ENCODE peak calls at places on chromosomes 3 and 15, in four cellular contexts. One of them, this sample, is unnamed.

GRCh38 chr3:116552261-116552660 is 107.0 kb upstream of the LSAMP start:
- DNase-seq in HCT116: no peak
- DNase-seq in HepG2: no peak
- DNase-seq in K562: no peak
- DNase-seq in this sample: no peak

GRCh38 chr3:126858887-126859286 is 124.0 kb upstream of the PLXNA1 start:
- DNase-seq in HCT116: no peak
- DNase-seq in HepG2: no peak
- DNase-seq in K562: no peak
- DNase-seq in this sample: peak

GRCh38 chr3:14007006-14007405 is 117.7 kb downstream of the CHCHD4 start:
- DNase-seq in HCT116: no peak
- DNase-seq in HepG2: no peak
- DNase-seq in K562: no peak
- DNase-seq in this sample: no peak

GRCh38 chr15:65655026-65655425 is 33.3 kb downstream of the SLC24A1 start:
- DNase-seq in HCT116: no peak
- DNase-seq in HepG2: peak
- DNase-seq in K562: no peak
- DNase-seq in this sample: no peak

GRCh38 chr3:68363801-68364200 is 568.5 kb downstream of the TAFA4 start:
- DNase-seq in HCT116: no peak
- DNase-seq in HepG2: no peak
- DNase-seq in K562: no peak
- DNase-seq in this sample: no peak

GRCh38 chr3:189995129-189995528 is 125.6 kb downstream of the P3H2 start:
- DNase-seq in HCT116: no peak
- DNase-seq in HepG2: no peak
- DNase-seq in K562: no peak
- DNase-seq in this sample: no peak

GRCh38 chr3:170496026-170496867 is 77.6 kb downstream of the CLDN11 start:
- DNase-seq in HCT116: no peak
- DNase-seq in HepG2: no peak
- DNase-seq in K562: no peak
- DNase-seq in this sample: no peak

GRCh38 chr15:59998256-59999063 is 5.7 kb upstream of the FOXB1 start:
- DNase-seq in HCT116: no peak
- DNase-seq in HepG2: no peak
- DNase-seq in K562: no peak
- DNase-seq in this sample: no peak

GRCh38 chr3:140276698-140277097 is 341.7 kb downstream of the CLSTN2 start:
- DNase-seq in HCT116: peak
- DNase-seq in HepG2: peak
- DNase-seq in K562: no peak
- DNase-seq in this sample: peak

GRCh38 chr15:40856736-40857135 is 12.9 kb downstream of the SPINT1 start:
- DNase-seq in HCT116: no peak
- DNase-seq in HepG2: no peak
- DNase-seq in K562: no peak
- DNase-seq in this sample: no peak

GRCh38 chr3:26753109-26753508 is 130.5 kb downstream of the LRRC3B start:
- DNase-seq in HCT116: no peak
- DNase-seq in HepG2: no peak
- DNase-seq in K562: no peak
- DNase-seq in this sample: no peak

GRCh38 chr3:26763723-26764122 is 141.2 kb downstream of the LRRC3B start:
- DNase-seq in HCT116: no peak
- DNase-seq in HepG2: no peak
- DNase-seq in K562: no peak
- DNase-seq in this sample: no peak

DNA sequence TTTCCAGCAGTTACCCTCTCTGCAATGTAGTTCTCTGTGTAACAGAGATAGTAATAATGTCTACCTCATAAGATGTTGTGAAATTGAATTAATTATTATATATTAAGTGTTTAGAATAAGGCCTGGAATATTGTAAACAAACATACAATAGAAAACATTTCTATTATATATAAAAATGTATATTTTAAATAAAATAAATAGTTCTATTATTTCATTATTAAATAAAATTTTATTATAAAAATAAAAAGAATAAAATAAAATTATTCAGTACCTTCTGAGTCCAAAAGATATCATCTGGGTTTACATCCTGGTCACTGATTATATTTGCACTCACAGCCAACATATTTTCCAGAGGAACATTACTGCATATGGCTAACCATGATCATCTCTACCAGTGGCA is 135.4 kb downstream of the LRRC3B start:
- DNase-seq in HCT116: no peak
- DNase-seq in HepG2: no peak
- DNase-seq in K562: no peak
- DNase-seq in this sample: no peak
- H3K27ac ChIP-seq in HCT116: no peak
- H3K27ac ChIP-seq in HepG2: no peak
- H3K27ac ChIP-seq in K562: no peak
- H3K27ac ChIP-seq in this sample: no peak

GRCh38 chr15:98221144-98221543 is 260.6 kb downstream of the ARRDC4 start:
- DNase-seq in HCT116: no peak
- DNase-seq in HepG2: no peak
- DNase-seq in K562: no peak
- DNase-seq in this sample: no peak

GRCh38 chr15:98216166-98216565 is 255.7 kb downstream of the ARRDC4 start:
- DNase-seq in HCT116: no peak
- DNase-seq in HepG2: no peak
- DNase-seq in K562: no peak
- DNase-seq in this sample: no peak

GRCh38 chr15:98221577-98221976 is 261.1 kb downstream of the ARRDC4 start:
- DNase-seq in HCT116: no peak
- DNase-seq in HepG2: no peak
- DNase-seq in K562: no peak
- DNase-seq in this sample: no peak

GRCh38 chr15:98213346-98213979 is 253.0 kb downstream of the ARRDC4 start:
- DNase-seq in HCT116: no peak
- DNase-seq in HepG2: no peak
- DNase-seq in K562: no peak
- DNase-seq in this sample: no peak

DNA sequence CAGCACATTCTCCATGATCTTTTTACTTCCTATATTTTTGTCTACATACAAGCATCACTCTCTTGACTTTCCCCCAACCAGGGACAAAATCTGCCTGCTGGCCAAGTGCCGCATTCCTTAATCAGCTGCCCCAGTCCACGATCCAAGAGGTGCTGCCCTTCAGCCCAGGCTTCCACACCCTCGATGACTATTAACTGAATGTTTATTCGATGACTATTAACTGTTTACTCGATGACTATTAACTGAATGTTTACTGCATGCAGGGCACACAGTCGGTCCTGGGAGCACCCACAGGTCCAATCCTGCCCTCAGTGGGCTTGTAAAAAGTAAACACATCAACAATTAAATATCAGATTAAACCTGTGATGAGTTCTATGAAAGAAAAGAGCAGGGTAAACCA is 256.9 kb downstream of the ARRDC4 start:
- DNase-seq in HCT116: no peak
- DNase-seq in HepG2: no peak
- DNase-seq in K562: no peak
- DNase-seq in this sample: no peak
- TF ChIP-seq TCF7L2 in HCT116: no peak
- TF ChIP-seq TCF7L2 in HepG2: no peak
- TF ChIP-seq TCF7L2 in K562: no peak
- TF ChIP-seq TCF7L2 in this sample: no peak

GRCh38 chr3:57952208-57952631 is 56.0 kb upstream of the FLNB start:
- DNase-seq in HCT116: peak
- DNase-seq in HepG2: peak
- DNase-seq in K562: peak
- DNase-seq in this sample: no peak
- TF ChIP-seq SIN3A in HCT116: no peak
- TF ChIP-seq SIN3A in HepG2: no peak
- TF ChIP-seq SIN3A in K562: no peak
- TF ChIP-seq SIN3A in this sample: no peak

GRCh38 chr3:105459566-105460290 is 93.0 kb downstream of the ALCAM start:
- DNase-seq in HCT116: no peak
- DNase-seq in HepG2: no peak
- DNase-seq in K562: no peak
- DNase-seq in this sample: no peak

GRCh38 chr3:105456017-105456416 is 89.3 kb downstream of the ALCAM start:
- DNase-seq in HCT116: no peak
- DNase-seq in HepG2: no peak
- DNase-seq in K562: no peak
- DNase-seq in this sample: no peak

DNA sequence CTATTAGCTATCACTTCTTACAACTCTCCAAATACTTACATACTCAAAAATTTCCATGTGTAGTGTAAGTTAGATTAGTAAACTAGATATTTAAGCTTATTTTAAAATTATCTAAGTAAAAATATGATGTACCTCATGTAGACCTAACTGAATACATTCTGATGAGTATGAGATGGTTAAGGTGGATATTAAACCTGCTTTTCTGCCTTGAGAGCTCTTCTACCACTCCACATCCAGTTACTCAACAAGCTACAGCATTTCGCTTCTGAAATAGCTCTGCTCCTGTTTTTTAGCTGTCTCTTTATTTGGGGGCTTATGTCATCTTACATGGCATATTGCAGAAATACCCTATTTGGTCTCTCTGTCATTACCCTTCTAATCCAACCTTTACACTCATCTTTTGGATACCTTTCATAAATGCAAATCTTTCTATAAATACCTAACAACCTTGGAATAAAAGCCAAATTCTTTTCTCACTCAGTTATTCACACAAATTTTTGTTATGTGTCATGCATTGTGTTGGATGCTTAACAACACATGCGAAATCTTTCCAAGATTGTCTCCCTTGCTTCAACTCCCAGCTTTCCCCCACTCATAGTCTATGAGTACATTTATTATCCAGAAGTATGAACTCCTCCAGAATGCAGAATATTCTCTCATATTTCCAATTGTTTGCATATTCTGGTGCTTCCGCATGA is 92.0 kb downstream of the ALCAM start:
- DNase-seq in HCT116: no peak
- DNase-seq in HepG2: no peak
- DNase-seq in K562: no peak
- DNase-seq in this sample: no peak
- H3K27ac ChIP-seq in HCT116: no peak
- H3K27ac ChIP-seq in HepG2: no peak
- H3K27ac ChIP-seq in K562: no peak
- H3K27ac ChIP-seq in this sample: no peak

GRCh38 chr15:91521996-91522395 is 331.5 kb upstream of the SLCO3A1 start:
- DNase-seq in HCT116: no peak
- DNase-seq in HepG2: no peak
- DNase-seq in K562: no peak
- DNase-seq in this sample: no peak

GRCh38 chr15:91520848-91521247 is 332.7 kb upstream of the SLCO3A1 start:
- DNase-seq in HCT116: no peak
- DNase-seq in HepG2: no peak
- DNase-seq in K562: no peak
- DNase-seq in this sample: no peak

GRCh38 chr15:91515188-91515754 is 338.2 kb upstream of the SLCO3A1 start:
- DNase-seq in HCT116: no peak
- DNase-seq in HepG2: no peak
- DNase-seq in K562: no peak
- DNase-seq in this sample: no peak

GRCh38 chr15:91516866-91517265 is 336.6 kb upstream of the SLCO3A1 start:
- DNase-seq in HCT116: no peak
- DNase-seq in HepG2: no peak
- DNase-seq in K562: no peak
- DNase-seq in this sample: no peak

GRCh38 chr15:91517491-91518200 is 335.9 kb upstream of the SLCO3A1 start:
- DNase-seq in HCT116: no peak
- DNase-seq in HepG2: no peak
- DNase-seq in K562: no peak
- DNase-seq in this sample: no peak
- TF ChIP-seq TCF7L2 in HCT116: no peak
- TF ChIP-seq TCF7L2 in HepG2: no peak
- TF ChIP-seq TCF7L2 in K562: no peak
- TF ChIP-seq TCF7L2 in this sample: no peak